ENCODE peak calls at places on chromosomes 11 and 22, in seven cellular contexts. One of them, this sample, is unnamed.

GRCh38 chr11:46977038-46977818 is 40.7 kb downstream of the CSTPP1 start:
- DNase-seq in AG08395: no peak
- DNase-seq in AG04450: no peak
- DNase-seq in EL: no peak
- DNase-seq in fibroblast of lung: peak; percentile 17
- DNase-seq in lower leg skin: no peak
- DNase-seq in activated T-cell treated with anti-CD3 and anti-CD28 coated beads for 48 hours: no peak
- DNase-seq in this sample: no peak

GRCh38 chr11:63375434-63375833 is 5.8 kb downstream of the SLC22A9 start:
- DNase-seq in AG08395: no peak
- DNase-seq in AG04450: no peak
- DNase-seq in EL: no peak
- DNase-seq in fibroblast of lung: no peak
- DNase-seq in lower leg skin: no peak
- DNase-seq in activated T-cell treated with anti-CD3 and anti-CD28 coated beads for 48 hours: no peak
- DNase-seq in this sample: no peak

GRCh38 chr11:46298699-46299424 is 21.4 kb downstream of the CREB3L1 start:
- DNase-seq in AG08395: peak; percentile 72
- DNase-seq in AG04450: no peak
- DNase-seq in EL: peak; percentile 86
- DNase-seq in fibroblast of lung: peak; percentile 86
- DNase-seq in lower leg skin: no peak
- DNase-seq in activated T-cell treated with anti-CD3 and anti-CD28 coated beads for 48 hours: no peak
- DNase-seq in this sample: no peak

GRCh38 chr22:49476176-49476575 is 351.5 kb downstream of the BRD1 start:
- DNase-seq in AG08395: no peak
- DNase-seq in AG04450: no peak
- DNase-seq in EL: no peak
- DNase-seq in fibroblast of lung: no peak
- DNase-seq in lower leg skin: no peak
- DNase-seq in activated T-cell treated with anti-CD3 and anti-CD28 coated beads for 48 hours: no peak
- DNase-seq in this sample: no peak

GRCh38 chr22:31861226-31861840 is 83.0 kb upstream of the YWHAH start:
- DNase-seq in AG08395: no peak
- DNase-seq in AG04450: no peak
- DNase-seq in EL: peak; percentile 17
- DNase-seq in fibroblast of lung: no peak
- DNase-seq in lower leg skin: no peak
- DNase-seq in activated T-cell treated with anti-CD3 and anti-CD28 coated beads for 48 hours: peak; percentile 8
- DNase-seq in this sample: no peak

GRCh38 chr11:126495806-126496205 is 140.3 kb downstream of the ST3GAL4 start:
- DNase-seq in AG08395: no peak
- DNase-seq in AG04450: no peak
- DNase-seq in EL: no peak
- DNase-seq in fibroblast of lung: no peak
- DNase-seq in lower leg skin: no peak
- DNase-seq in activated T-cell treated with anti-CD3 and anti-CD28 coated beads for 48 hours: no peak
- DNase-seq in this sample: no peak

GRCh38 chr11:116955548-116955947 is 118.1 kb upstream of the APOA1 start:
- DNase-seq in AG08395: no peak
- DNase-seq in AG04450: no peak
- DNase-seq in EL: no peak
- DNase-seq in fibroblast of lung: no peak
- DNase-seq in lower leg skin: no peak
- DNase-seq in activated T-cell treated with anti-CD3 and anti-CD28 coated beads for 48 hours: no peak
- DNase-seq in this sample: no peak

GRCh38 chr11:117883063-117883462 is 6.6 kb upstream of the FXYD6 start:
- DNase-seq in AG08395: no peak
- DNase-seq in AG04450: no peak
- DNase-seq in EL: no peak
- DNase-seq in fibroblast of lung: no peak
- DNase-seq in lower leg skin: no peak
- DNase-seq in activated T-cell treated with anti-CD3 and anti-CD28 coated beads for 48 hours: no peak
- DNase-seq in this sample: no peak

GRCh38 chr22:36323855-36324331 is 63.9 kb downstream of the MYH9 start:
- DNase-seq in AG08395: peak; percentile 32
- DNase-seq in AG04450: no peak
- DNase-seq in EL: no peak
- DNase-seq in fibroblast of lung: peak; percentile 74
- DNase-seq in lower leg skin: no peak
- DNase-seq in activated T-cell treated with anti-CD3 and anti-CD28 coated beads for 48 hours: no peak
- DNase-seq in this sample: no peak

GRCh38 chr22:20395897-20396287 is 1.9 kb downstream of the ZNF74 start:
- DNase-seq in AG08395: no peak
- DNase-seq in AG04450: no peak
- DNase-seq in EL: no peak
- DNase-seq in fibroblast of lung: no peak
- DNase-seq in lower leg skin: no peak
- DNase-seq in activated T-cell treated with anti-CD3 and anti-CD28 coated beads for 48 hours: no peak
- DNase-seq in this sample: no peak

GRCh38 chr11:68266121-68266891 is 5.5 kb downstream of the C11orf24 start:
- DNase-seq in AG08395: no peak
- DNase-seq in AG04450: no peak
- DNase-seq in EL: no peak
- DNase-seq in fibroblast of lung: no peak
- DNase-seq in lower leg skin: no peak
- DNase-seq in activated T-cell treated with anti-CD3 and anti-CD28 coated beads for 48 hours: no peak
- DNase-seq in this sample: no peak

This sample was measured in T-helper 2 cell treated with Interferon-gamma antibody and Interleukin-4, amounts not matched to agents 5 μg/mL and 100 μg/mL, for 36 hours.